ENCODE peak calls at places on chromosome 11, in seven cellular contexts. N is body of pancreas; C is CD8-positive, alpha-beta T cell; H is right cardiac atrium; K is coronary artery; X is HL-60; S is esophagus squamous epithelium. R is an unnamed sample.

GRCh38 chr11:20762980-20763379 is 93.6 kb downstream of the NELL1 start:
- DNase-seq in N (no peak), C (no peak), H (no peak), K (no peak), X (no peak), S (no peak), R (no peak)

GRCh38 chr11:92240946-92241345 is 16.3 kb downstream of the FAT3 start:
- DNase-seq in N (no peak), C (no peak), H (no peak), K (no peak), X (no peak), S (no peak), R (no peak)

GRCh38 chr11:112931686-112932085 is 29.5 kb upstream of the NCAM1 start:
- DNase-seq in N (no peak), C (no peak), H (no peak), K (no peak), X (no peak), S (no peak), R (no peak)

GRCh38 chr11:17770917-17771316 is 36.3 kb downstream of the KCNC1 start:
- DNase-seq in N (no peak), C (no peak), H (no peak), K (no peak), X (no peak), S (no peak), R (no peak)

GRCh38 chr11:606245-606644 is 9.5 kb downstream of the IRF7 start:
- DNase-seq in N (peak), C (no peak), H (peak), K (no peak), X (no peak), S (no peak), R (no peak)

GRCh38 chr11:80960331-80961095 is 1519.7 kb upstream of the TENM4 start:
- DNase-seq in N (no peak), C (no peak), H (no peak), K (no peak), X (no peak), S (no peak), R (no peak)

GRCh38 chr11:102192349-102193066 is 82.3 kb downstream of the YAP1 start:
- DNase-seq in N (no peak), C (no peak), H (no peak), K (no peak), X (no peak), S (no peak), R (no peak)

GRCh38 chr11:39541945-39542351 is 1917.5 kb downstream of the LRRC4C start:
- DNase-seq in N (peak), C (no peak), H (no peak), K (no peak), X (no peak), S (no peak), R (no peak)

GRCh38 chr11:16909375-16910035 is 104.7 kb downstream of the PLEKHA7 start:
- DNase-seq in N (no peak), C (no peak), H (no peak), K (no peak), X (no peak), S (no peak), R (no peak)

GRCh38 chr11:115759622-115760527 is 255.7 kb upstream of the CADM1 start:
- DNase-seq in N (peak), C (no peak), H (peak), K (no peak), X (no peak), S (no peak), R (no peak)

GRCh38 chr11:101914349-101914736 is 467 bp upstream of the CEP126 start:
- DNase-seq in N (no peak), C (no peak), H (no peak), K (no peak), X (no peak), S (no peak), R (no peak)

GRCh38 chr11:32775908-32776307 is 18.6 kb downstream of the CCDC73 start:
- DNase-seq in N (no peak), C (no peak), H (no peak), K (no peak), X (no peak), S (no peak), R (no peak)

GRCh38 chr11:2418961-2419360 is 18.4 kb downstream of the TSSC4 start:
- DNase-seq in N (no peak), C (no peak), H (peak), K (no peak), X (no peak), S (no peak), R (no peak)

GRCh38 chr11:63427971-63428508 is 58.5 kb downstream of the SLC22A9 start:
- DNase-seq in N (no peak), C (no peak), H (peak), K (no peak), X (no peak), S (no peak), R (no peak)

GRCh38 chr11:123628936-123629683 is 25.3 kb downstream of the SCN3B start:
- DNase-seq in N (peak), C (no peak), H (peak), K (no peak), X (no peak), S (no peak), R (no peak)

GRCh38 chr11:33005175-33005574 is 10.5 kb upstream of the DEPDC7 start:
- DNase-seq in N (no peak), C (peak), H (no peak), K (no peak), X (no peak), S (no peak), R (no peak)

GRCh38 chr11:112525844-112526590 is 265.4 kb upstream of the PLET1 start:
- DNase-seq in N (no peak), C (no peak), H (no peak), K (no peak), X (no peak), S (no peak), R (no peak)

DNA sequence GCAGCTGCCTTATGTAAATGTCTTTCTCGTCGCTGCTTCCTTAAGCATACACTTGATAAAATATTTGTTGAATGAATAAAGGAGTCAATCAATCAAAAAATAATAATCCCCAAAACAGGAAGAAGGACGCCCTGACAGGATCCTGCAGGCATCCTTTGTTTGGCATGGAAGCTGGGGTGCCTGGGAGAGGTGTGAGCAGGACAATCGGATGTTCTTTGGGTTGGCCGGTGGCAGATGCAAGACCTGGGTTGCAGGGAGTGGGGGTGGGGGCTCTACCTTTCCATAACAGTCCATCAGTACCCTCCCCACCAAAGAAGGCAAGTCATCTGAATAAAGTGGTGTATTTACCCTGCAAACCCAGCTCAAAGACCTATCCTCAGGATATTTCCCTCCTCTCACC is 1.4 kb upstream of the SHANK2 start:
- DNase-seq in N (no peak), C (no peak), H (no peak), K (no peak), X (no peak), S (no peak), R (no peak)
- H3K27ac ChIP-seq in N (peak), C (no peak), H (no peak), K (no peak), X (no peak), S (no peak), R (no peak)

GRCh38 chr11:132349806-132350733 is 979.7 kb downstream of the NTM start:
- DNase-seq in N (no peak), C (no peak), H (no peak), K (no peak), X (no peak), S (no peak), R (no peak)
- H3K27ac ChIP-seq in N (no peak), C (no peak), H (no peak), K (no peak), X (no peak), S (no peak), R (no peak)

GRCh38 chr11:104001474-104001873 is 35.0 kb upstream of the DDI1 start:
- DNase-seq in N (no peak), C (no peak), H (no peak), K (no peak), X (no peak), S (no peak), R (no peak)
- H3K27ac ChIP-seq in N (no peak), C (no peak), H (no peak), K (no peak), X (no peak), S (no peak), R (no peak)

GRCh38 chr11:66607126-66607834 is 9.2 kb upstream of the RBM14 start:
- DNase-seq in N (peak), C (no peak), H (peak), K (peak), X (no peak), S (no peak), R (no peak)
- H3K27ac ChIP-seq in N (peak), C (no peak), H (peak), K (peak), X (no peak), S (peak), R (no peak)

GRCh38 chr11:69013009-69013951 is at the start of gene MRGPRF:
- DNase-seq in N (peak), C (no peak), H (peak), K (peak), X (no peak), S (no peak), R (no peak)

GRCh38 chr11:69012092-69013008 is 696 bp downstream of the MRGPRF start:
- DNase-seq in N (no peak), C (no peak), H (no peak), K (no peak), X (peak), S (no peak), R (no peak)

GRCh38 chr11:69010361-69010891 is 2.6 kb downstream of the MRGPRF start:
- DNase-seq in N (no peak), C (no peak), H (no peak), K (no peak), X (no peak), S (no peak), R (no peak)

GRCh38 chr11:69010964-69011623 is 2.0 kb downstream of the MRGPRF start:
- DNase-seq in N (peak), C (no peak), H (peak), K (peak), X (peak), S (no peak), R (peak)

DNA sequence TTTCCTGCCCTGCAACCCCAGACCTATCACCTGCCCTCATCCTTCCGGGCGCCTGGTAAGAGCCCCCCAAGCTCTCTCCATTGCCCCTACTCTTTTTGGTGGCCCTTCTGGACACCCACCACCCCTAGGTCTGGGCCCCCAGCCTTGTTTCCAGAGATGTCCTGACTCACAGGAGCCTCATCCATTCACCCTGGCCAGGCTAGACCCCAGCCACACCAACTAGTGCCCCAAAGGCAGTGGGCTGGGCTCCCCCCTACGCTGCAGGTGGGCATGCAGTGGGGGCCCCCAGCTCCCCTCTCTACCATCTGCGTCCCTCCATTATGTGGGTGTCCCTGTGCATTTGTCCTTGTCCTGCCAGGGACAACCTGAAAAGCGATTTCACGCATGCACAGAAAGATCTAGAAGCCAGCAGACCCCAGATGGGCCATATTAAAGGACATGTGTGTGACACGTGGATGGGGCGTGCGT is 1.4 kb downstream of the MRGPRF start:
- DNase-seq in N (no peak), C (no peak), H (no peak), K (no peak), X (no peak), S (no peak), R (no peak)
- H3K27ac ChIP-seq in N (no peak), C (no peak), H (no peak), K (peak), X (no peak), S (peak), R (no peak)

GRCh38 chr11:77411717-77412441 is 62.0 kb downstream of the PAK1 start:
- DNase-seq in N (peak), C (peak), H (peak), K (peak), X (peak), S (peak), R (peak)

GRCh38 chr11:77409046-77409445 is 64.8 kb downstream of the PAK1 start:
- DNase-seq in N (no peak), C (no peak), H (no peak), K (no peak), X (no peak), S (no peak), R (no peak)

GRCh38 chr11:77411238-77411637 is 62.7 kb downstream of the PAK1 start:
- DNase-seq in N (peak), C (peak), H (no peak), K (no peak), X (peak), S (no peak), R (no peak)

GRCh38 chr11:77412814-77413213 is 61.1 kb downstream of the PAK1 start:
- DNase-seq in N (no peak), C (no peak), H (no peak), K (no peak), X (no peak), S (no peak), R (no peak)

DNA sequence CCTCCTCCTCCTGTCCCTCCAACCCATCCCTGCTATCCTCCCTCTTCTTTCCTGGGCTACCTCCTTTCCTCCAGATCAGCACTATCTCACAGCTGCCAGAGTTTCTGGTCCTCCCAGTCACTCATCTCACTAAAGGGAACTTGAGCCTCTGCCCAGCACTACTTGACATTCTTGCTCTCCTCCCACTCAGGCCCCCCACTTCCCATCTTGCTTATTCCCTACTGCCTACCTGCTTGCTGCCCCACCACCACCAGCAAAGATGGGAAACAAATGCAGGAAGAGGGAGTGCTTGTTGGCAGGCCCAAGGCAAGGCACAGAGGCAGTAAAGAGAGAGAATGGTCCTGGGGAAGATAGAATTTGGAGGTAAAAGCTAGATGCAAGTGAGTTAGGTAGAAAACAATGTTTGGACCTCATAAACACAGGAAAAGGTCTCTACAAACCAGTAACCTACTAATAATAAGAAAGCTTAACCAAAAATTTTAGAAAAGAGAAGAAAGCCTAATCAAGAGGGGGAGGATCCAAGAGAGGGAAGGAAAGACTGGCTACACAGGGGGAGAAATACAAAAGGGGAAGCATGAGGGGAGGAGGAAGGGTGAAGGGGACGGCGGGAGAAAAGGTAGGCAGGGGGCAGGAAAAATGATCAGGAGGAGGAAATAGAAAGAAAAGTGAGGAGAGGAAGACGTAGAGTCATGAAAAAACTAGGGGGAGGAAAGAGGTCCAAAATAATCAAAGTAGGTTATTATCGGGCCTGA is 63.6 kb downstream of the PAK1 start:
- DNase-seq in N (no peak), C (no peak), H (no peak), K (no peak), X (no peak), S (no peak), R (no peak)
- H3K27ac ChIP-seq in N (no peak), C (no peak), H (no peak), K (no peak), X (peak), S (no peak), R (no peak)

GRCh38 chr11:96098511-96099241 is 174.8 kb upstream of the MTMR2 start:
- DNase-seq in N (peak), C (no peak), H (no peak), K (no peak), X (no peak), S (no peak), R (no peak)

GRCh38 chr11:96096360-96096759 is 172.5 kb upstream of the MTMR2 start:
- DNase-seq in N (no peak), C (no peak), H (no peak), K (no peak), X (no peak), S (no peak), R (no peak)

GRCh38 chr11:96097844-96098421 is 174.0 kb upstream of the MTMR2 start:
- DNase-seq in N (no peak), C (no peak), H (no peak), K (no peak), X (no peak), S (no peak), R (no peak)

GRCh38 chr11:96094156-96094555 is 170.2 kb upstream of the MTMR2 start:
- DNase-seq in N (no peak), C (no peak), H (no peak), K (no peak), X (no peak), S (no peak), R (no peak)

GRCh38 chr11:96095884-96096301 is 172.0 kb upstream of the MTMR2 start:
- DNase-seq in N (peak), C (no peak), H (no peak), K (no peak), X (no peak), S (no peak), R (no peak)
- H3K27ac ChIP-seq in N (peak), C (no peak), H (no peak), K (no peak), X (no peak), S (peak), R (no peak)

DNA sequence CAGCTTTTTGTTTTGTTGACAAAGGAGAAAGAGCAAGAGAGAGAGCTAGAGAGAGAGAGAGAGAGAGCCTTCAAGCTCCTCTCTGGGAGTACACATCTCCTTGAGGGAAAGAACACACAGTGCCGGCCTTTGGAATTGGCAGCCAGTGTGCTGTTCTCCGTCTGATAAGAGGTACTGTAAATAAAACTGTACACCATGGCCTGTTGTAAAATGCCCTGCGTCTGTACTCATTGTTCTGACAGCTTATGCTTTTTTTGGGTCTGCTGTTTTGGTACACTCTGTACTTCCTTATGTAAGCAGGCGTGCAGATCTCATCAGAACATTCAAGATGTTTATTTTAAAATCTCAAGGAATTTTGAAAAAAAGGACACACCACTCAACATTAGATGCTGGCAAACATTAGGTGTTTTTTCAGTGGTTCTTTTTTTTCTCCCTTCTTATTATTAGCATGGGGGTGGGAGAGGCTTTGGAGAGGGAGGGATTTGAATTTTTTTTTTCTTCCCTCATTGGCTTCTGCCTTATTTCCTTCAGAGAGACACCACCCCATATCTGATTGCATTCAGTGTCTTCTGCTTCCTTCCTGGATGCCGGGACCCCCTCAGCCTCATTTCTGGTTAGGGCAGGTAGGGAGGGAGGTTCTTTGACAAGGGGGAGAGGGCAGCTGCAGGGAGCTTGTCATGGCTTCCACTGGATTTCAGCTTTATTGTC is 116.8 kb upstream of the NNMT start:
- DNase-seq in N (peak), C (no peak), H (peak), K (peak), X (no peak), S (peak), R (no peak)
- H3K27ac ChIP-seq in N (peak), C (no peak), H (peak), K (peak), X (no peak), S (peak), R (no peak)

DNA sequence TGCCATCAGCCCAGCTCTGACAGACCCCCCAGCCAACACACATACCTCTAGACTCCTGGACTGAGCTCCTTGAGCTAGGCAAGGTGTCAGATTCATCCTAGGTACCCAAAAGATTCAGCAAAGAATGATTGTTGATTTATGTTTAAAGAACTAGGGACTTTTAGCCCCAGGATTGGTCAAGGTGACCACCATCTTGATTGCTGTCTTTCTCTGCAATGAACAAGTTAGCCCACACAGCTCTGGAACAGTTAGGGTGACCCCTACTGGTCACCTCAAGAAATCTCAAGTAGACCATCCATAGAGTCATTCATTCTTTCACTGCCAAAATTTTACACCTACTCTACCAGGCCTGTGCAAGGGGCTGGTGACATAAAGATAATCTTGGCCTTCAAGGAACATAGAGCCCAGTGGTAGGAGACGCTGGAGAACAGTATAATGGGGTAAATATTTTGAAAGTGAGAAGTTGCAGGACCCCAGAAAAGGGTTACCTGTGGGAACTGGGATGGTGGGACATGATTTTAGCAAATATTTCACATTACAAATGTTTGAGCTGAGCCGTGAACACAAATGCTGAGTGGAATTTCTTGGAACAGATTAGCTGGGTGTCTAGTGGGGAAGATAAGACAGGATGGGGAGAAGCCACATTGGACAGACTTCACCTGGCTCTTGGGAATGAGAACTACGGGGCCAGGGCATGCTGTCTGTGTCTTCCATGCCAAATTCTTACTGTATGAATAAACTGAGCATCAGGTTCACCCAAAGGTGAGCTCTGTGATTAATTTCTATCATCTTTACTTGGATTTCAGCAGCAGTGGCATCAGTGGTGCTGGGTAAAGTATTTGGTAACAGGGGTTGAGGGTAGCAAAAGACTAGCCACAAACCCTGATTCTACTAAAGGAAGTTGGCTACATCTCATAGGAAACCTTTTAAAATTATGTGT is 39.1 kb downstream of the IRAG1 start:
- DNase-seq in N (peak), C (peak), H (no peak), K (no peak), X (no peak), S (no peak), R (no peak)
- H3K27ac ChIP-seq in N (no peak), C (no peak), H (no peak), K (peak), X (no peak), S (peak), R (no peak)

GRCh38 chr11:46351606-46352005 is 4.3 kb downstream of the DGKZ start:
- DNase-seq in N (peak), C (no peak), H (no peak), K (no peak), X (no peak), S (no peak), R (no peak)

GRCh38 chr11:46353706-46354105 is 6.4 kb downstream of the DGKZ start:
- DNase-seq in N (peak), C (no peak), H (peak), K (no peak), X (no peak), S (no peak), R (no peak)

GRCh38 chr11:46351148-46351547 is 3.9 kb downstream of the DGKZ start:
- DNase-seq in N (no peak), C (no peak), H (peak), K (no peak), X (no peak), S (no peak), R (no peak)

GRCh38 chr11:46350695-46351094 is 3.4 kb downstream of the DGKZ start:
- DNase-seq in N (no peak), C (no peak), H (no peak), K (no peak), X (no peak), S (no peak), R (no peak)

GRCh38 chr11:46352063-46352841 is 5.0 kb downstream of the DGKZ start:
- DNase-seq in N (peak), C (peak), H (peak), K (no peak), X (no peak), S (no peak), R (peak)
- H3K27ac ChIP-seq in N (peak), C (peak), H (peak), K (peak), X (peak), S (peak), R (peak)